ENCODE peak calls at places on chromosomes 12 and 14, in five cellular contexts. Y is HuH-7, V is GM12865, B is suprapubic skin, S is T47D. Q is an unnamed sample.

GRCh38 chr14:53110103-53110502 is 43.0 kb downstream of the DDHD1 start:
- DNase-seq in B (no peak), S (no peak), V (peak), Y (no peak), Q (no peak)

GRCh38 chr14:60346706-60347105 is 97.7 kb downstream of the PPM1A start:
- DNase-seq in S (no peak), V (no peak), B (no peak), Y (no peak), Q (no peak)

GRCh38 chr12:18454330-18454729 is 193.0 kb downstream of the PIK3C2G start:
- DNase-seq in Y (no peak), B (no peak), S (no peak), V (no peak), Q (no peak)

GRCh38 chr14:67517083-67517482 is 16.0 kb upstream of the PLEKHH1 start:
- DNase-seq in Y (no peak), V (no peak), S (no peak), B (no peak), Q (no peak)

GRCh38 chr12:88756153-88756552 is 175.9 kb upstream of the KITLG start:
- DNase-seq in S (no peak), B (no peak), Y (no peak), V (no peak), Q (no peak)

GRCh38 chr14:34198096-34198495 is 247.2 kb upstream of the EGLN3 start:
- DNase-seq in B (no peak), V (no peak), Y (no peak), S (no peak), Q (no peak)

GRCh38 chr12:120669055-120669828 is 17.7 kb upstream of the MLEC start:
- DNase-seq in Y (no peak), B (no peak), V (peak), S (peak), Q (no peak)

GRCh38 chr14:44995770-44996294 is 33.8 kb downstream of the TOGARAM1 start:
- DNase-seq in S (no peak), V (no peak), B (no peak), Y (no peak), Q (no peak)

GRCh38 chr14:71141701-71142374 is 234.6 kb downstream of the PCNX1 start:
- DNase-seq in Y (no peak), S (no peak), V (no peak), B (peak), Q (no peak)

GRCh38 chr12:59036973-59037807 is 116.9 kb upstream of the LRIG3 start:
- DNase-seq in V (peak), S (no peak), Y (no peak), B (no peak), Q (no peak)

GRCh38 chr12:12582895-12583303 is 20.2 kb upstream of the DUSP16 start:
- DNase-seq in Y (no peak), B (no peak), S (no peak), V (peak), Q (no peak)

GRCh38 chr12:14214495-14214894 is 151.0 kb upstream of the ATF7IP start:
- DNase-seq in V (no peak), B (no peak), Y (no peak), S (no peak), Q (no peak)

GRCh38 chr14:104935955-104936354 is 11.3 kb downstream of the PLD4 start:
- DNase-seq in B (peak), V (no peak), Y (no peak), S (no peak), Q (no peak)

GRCh38 chr14:71452987-71453386 is 479.2 kb upstream of the RGS6 start:
- DNase-seq in B (no peak), Y (no peak), S (no peak), V (no peak), Q (no peak)

GRCh38 chr12:115661103-115661502 is 616.4 kb downstream of the MED13L start:
- DNase-seq in S (no peak), V (no peak), Y (no peak), B (no peak), Q (no peak)

GRCh38 chr12:9244894-9245293 is 36.7 kb upstream of the PZP start:
- DNase-seq in B (no peak), S (no peak), V (peak), Y (no peak), Q (no peak)

GRCh38 chr12:99029502-99030271 is 384.6 kb downstream of the APAF1 start:
- DNase-seq in V (no peak), S (no peak), Y (no peak), B (no peak), Q (no peak)

GRCh38 chr14:75279153-75279738 is 618 bp downstream of the FOS start:
- DNase-seq in Y (no peak), B (no peak), V (peak), S (no peak), Q (no peak)

GRCh38 chr14:90775441-90775840 is 40.8 kb downstream of the TTC7B start:
- DNase-seq in B (peak), V (no peak), S (no peak), Y (no peak), Q (no peak)

GRCh38 chr12:113333877-113334785 is 778 bp downstream of the SLC8B1 start:
- DNase-seq in Y (no peak), S (no peak), V (no peak), B (no peak), Q (no peak)

GRCh38 chr12:126198516-126198915 is 1133.3 kb downstream of the AACS start:
- DNase-seq in V (no peak), S (no peak), Y (no peak), B (no peak), Q (no peak)

GRCh38 chr14:22477569-22478194 is 111.3 kb downstream of the DAD1 start:
- DNase-seq in B (no peak), V (no peak), S (no peak), Y (no peak), Q (no peak)

GRCh38 chr12:88833641-88834116 is 253.4 kb upstream of the KITLG start:
- DNase-seq in V (no peak), B (no peak), S (no peak), Y (no peak), Q (no peak)

GRCh38 chr12:67645571-67645970 is 3.0 kb upstream of the DYRK2 start:
- DNase-seq in Y (no peak), V (no peak), S (no peak), B (no peak), Q (no peak)

GRCh38 chr14:105060751-105061427 is 4.3 kb downstream of the GPR132 start:
- DNase-seq in V (peak), S (no peak), B (no peak), Y (no peak), Q (peak)

GRCh38 chr14:93941293-93941910 is 14.3 kb downstream of the FAM181A start:
- DNase-seq in V (no peak), B (no peak), Y (no peak), S (no peak), Q (peak)

GRCh38 chr14:93880025-93880820 is 46.9 kb upstream of the FAM181A start:
- DNase-seq in S (no peak), B (no peak), V (no peak), Y (no peak), Q (no peak)

GRCh38 chr12:78209851-78210493 is 379.3 kb downstream of the NAV3 start:
- DNase-seq in Y (no peak), S (no peak), V (no peak), B (no peak), Q (no peak)

GRCh38 chr12:104615048-104615561 is 158.4 kb downstream of the CHST11 start:
- DNase-seq in S (no peak), Y (no peak), B (no peak), V (no peak), Q (no peak)

GRCh38 chr12:4780624-4781023 is 60.4 kb downstream of the GALNT8 start:
- DNase-seq in B (no peak), Y (no peak), V (no peak), S (no peak), Q (peak)

GRCh38 chr12:111773801-111774551 is 7.2 kb downstream of the ALDH2 start:
- DNase-seq in V (peak), Y (peak), S (no peak), B (peak), Q (no peak)

GRCh38 chr14:41986726-41987125 is 380.1 kb downstream of the LRFN5 start:
- DNase-seq in Y (no peak), B (no peak), S (no peak), V (no peak), Q (no peak)

GRCh38 chr12:72141381-72141780 is 130.8 kb upstream of the TRHDE start:
- DNase-seq in V (peak), Y (peak), B (no peak), S (no peak), Q (no peak)

GRCh38 chr12:59708059-59708458 is 112.2 kb downstream of the SLC16A7 start:
- DNase-seq in V (no peak), Y (no peak), B (no peak), S (no peak), Q (no peak)

GRCh38 chr12:25056011-25056410 is 107.1 kb upstream of the BCAT1 start:
- DNase-seq in B (no peak), Y (no peak), V (no peak), S (no peak), Q (no peak)

GRCh38 chr12:55619352-55620138 is 17.1 kb upstream of the OR10P1 start:
- DNase-seq in V (peak), S (peak), Y (peak), B (no peak), Q (no peak)

GRCh38 chr12:89210277-89210676 is 142.0 kb downstream of the DUSP6 start:
- DNase-seq in V (peak), Y (no peak), S (no peak), B (no peak), Q (no peak)

GRCh38 chr12:70835948-70836347 is 84.6 kb downstream of the PTPRR start:
- DNase-seq in V (no peak), Y (no peak), S (no peak), B (no peak), Q (no peak)

GRCh38 chr12:56766535-56766934 is 3.4 kb downstream of the HSD17B6 start:
- DNase-seq in S (no peak), B (no peak), Y (no peak), V (peak), Q (no peak)

Q was measured in osteocyte.